ENCODE peak calls at places on chromosome 17, in seven cellular contexts. O is AG10803; S is stimulated activated CD8-positive, alpha-beta memory T cell treated with anti-CD3 and anti-CD28 coated beads, Interleukin-7, amount 100 ng/mL, for 1 hour; V is hippocampal formation; A is IMR-90; X is NCI-H748 treated with DMSO at 0.1 percent for 48 hours; W is AG08396. R is an unnamed sample.

GRCh38 chr17:31321481-31321880 is at the start of gene EVI2A:
- DNase-seq in O (peak), S (peak), V (peak), A (peak), X (no peak), W (peak), R (peak)

GRCh38 chr17:2089021-2089422 is 34.1 kb downstream of the HIC1 start:
- DNase-seq in O (peak), S (no peak), V (no peak), A (peak), X (no peak), W (no peak), R (peak)

GRCh38 chr17:63961355-63962207 is 11.1 kb downstream of the SCN4A start:
- DNase-seq in O (peak), S (no peak), V (no peak), A (peak), X (no peak), W (peak), R (peak)

GRCh38 chr17:71741836-71742235 is 379.0 kb upstream of the SOX9 start:
- DNase-seq in O (no peak), S (no peak), V (no peak), A (no peak), X (no peak), W (no peak), R (no peak)

GRCh38 chr17:82213251-82214011 is 789 bp upstream of the CCDC57 start:
- DNase-seq in O (peak), S (peak), V (peak), A (peak), X (peak), W (peak), R (peak)

GRCh38 chr17:32536736-32537646 is 50.2 kb downstream of the CDK5R1 start:
- DNase-seq in O (peak), S (no peak), V (no peak), A (peak), X (no peak), W (no peak), R (peak)

GRCh38 chr17:57328109-57328882 is 72.0 kb downstream of the MSI2 start:
- DNase-seq in O (no peak), S (no peak), V (no peak), A (peak), X (no peak), W (no peak), R (no peak)

GRCh38 chr17:6215071-6216035 is 145.2 kb downstream of the WSCD1 start:
- DNase-seq in O (no peak), S (no peak), V (no peak), A (no peak), X (no peak), W (no peak), R (no peak)

GRCh38 chr17:39769974-39770587 is 32.3 kb downstream of the GRB7 start:
- DNase-seq in O (no peak), S (peak), V (no peak), A (peak), X (peak), W (no peak), R (no peak)

GRCh38 chr17:58121925-58122324 is 26.3 kb upstream of the OR4D1 start:
- DNase-seq in O (peak), S (no peak), V (no peak), A (peak), X (no peak), W (peak), R (peak)

GRCh38 chr17:72529386-72529785 is 408.6 kb downstream of the SOX9 start:
- DNase-seq in O (no peak), S (no peak), V (no peak), A (no peak), X (no peak), W (no peak), R (no peak)

GRCh38 chr17:31627960-31628359 is 231.1 kb downstream of the COPRS start:
- DNase-seq in O (peak), S (no peak), V (no peak), A (peak), X (no peak), W (peak), R (peak)

GRCh38 chr17:49637050-49637449 is 40.8 kb downstream of the SPOP start:
- DNase-seq in O (no peak), S (no peak), V (no peak), A (peak), X (no peak), W (peak), R (peak)

GRCh38 chr17:78739331-78739853 is 42.7 kb downstream of the CYTH1 start:
- DNase-seq in O (no peak), S (no peak), V (no peak), A (no peak), X (no peak), W (no peak), R (no peak)

GRCh38 chr17:54408741-54409140 is 491.9 kb upstream of the TOM1L1 start:
- DNase-seq in O (no peak), S (no peak), V (no peak), A (no peak), X (no peak), W (no peak), R (no peak)

GRCh38 chr17:77326636-77327035 is 185.9 kb downstream of the SEC14L1 start:
- DNase-seq in O (no peak), S (no peak), V (no peak), A (no peak), X (no peak), W (no peak), R (no peak)

GRCh38 chr17:75486151-75486550 is 29.2 kb downstream of the CASKIN2 start:
- DNase-seq in O (no peak), S (no peak), V (no peak), A (no peak), X (no peak), W (no peak), R (no peak)

GRCh38 chr17:7559307-7560171 is 989 bp downstream of the TNFSF13 start:
- DNase-seq in O (no peak), S (no peak), V (no peak), A (no peak), X (no peak), W (no peak), R (no peak)

GRCh38 chr17:44941712-44942331 is 5.8 kb downstream of the KIF18B start:
- DNase-seq in O (no peak), S (no peak), V (no peak), A (no peak), X (no peak), W (no peak), R (no peak)

GRCh38 chr17:74960739-74961342 is 11.7 kb downstream of the HID1 start:
- DNase-seq in O (peak), S (no peak), V (no peak), A (peak), X (no peak), W (peak), R (peak)

GRCh38 chr17:9002610-9003354 is 18.5 kb upstream of the NTN1 start:
- DNase-seq in O (no peak), S (no peak), V (no peak), A (no peak), X (peak), W (peak), R (no peak)

GRCh38 chr17:10875984-10876555 is 38.2 kb upstream of the PIRT start:
- DNase-seq in O (peak), S (no peak), V (peak), A (peak), X (peak), W (peak), R (peak)

GRCh38 chr17:62676952-62677596 is 49.6 kb downstream of the MRC2 start:
- DNase-seq in O (no peak), S (no peak), V (no peak), A (no peak), X (no peak), W (no peak), R (no peak)

GRCh38 chr17:58402679-58403078 is 14.7 kb downstream of the RNF43 start:
- DNase-seq in O (peak), S (no peak), V (no peak), A (no peak), X (no peak), W (no peak), R (peak)

GRCh38 chr17:34579017-34579946 is at the start of gene TMEM132E:
- DNase-seq in O (peak), S (no peak), V (peak), A (peak), X (no peak), W (peak), R (no peak)

GRCh38 chr17:76000016-76000754 is 470 bp upstream of the CDK3 start:
- DNase-seq in O (no peak), S (no peak), V (no peak), A (peak), X (no peak), W (peak), R (peak)

GRCh38 chr17:27379863-27380533 is 76.2 kb upstream of the KSR1 start:
- DNase-seq in O (peak), S (no peak), V (peak), A (peak), X (peak), W (peak), R (peak)

GRCh38 chr17:15398736-15399331 is 57.4 kb upstream of the TEKT3 start:
- DNase-seq in O (peak), S (no peak), V (peak), A (peak), X (no peak), W (peak), R (peak)

GRCh38 chr17:72191356-72191755 is 70.5 kb downstream of the SOX9 start:
- DNase-seq in O (no peak), S (no peak), V (no peak), A (no peak), X (no peak), W (no peak), R (no peak)

GRCh38 chr17:52148969-52149351 is 9.6 kb downstream of the CA10 start:
- DNase-seq in O (no peak), S (no peak), V (no peak), A (no peak), X (no peak), W (no peak), R (no peak)